ENCODE peak calls at places on chromosomes 1 and 21, in five cellular contexts. M is esophagus muscularis mucosa, J is stomach, P is body of pancreas, T is IMR-90. W is an unnamed sample.

GRCh38 chr1:220956861-220957605 is 77.8 kb downstream of the HLX start:
- DNase-seq in J (no peak), P (no peak), T (peak), M (no peak), W (peak)

GRCh38 chr1:37473431-37474050 is 839 bp upstream of the ZC3H12A start:
- DNase-seq in J (no peak), T (no peak), P (peak), M (no peak), W (no peak)

GRCh38 chr1:193545171-193545570 is 358.8 kb upstream of the B3GALT2 start:
- DNase-seq in T (no peak), J (no peak), P (no peak), M (no peak), W (no peak)

GRCh38 chr1:154607748-154608521 is at the start of gene ADAR:
- DNase-seq in J (peak), M (peak), T (peak), P (peak), W (peak)

GRCh38 chr1:214002472-214002871 is 14.7 kb downstream of the PROX1 start:
- DNase-seq in M (peak), T (peak), J (no peak), P (peak), W (no peak)

GRCh38 chr1:16999863-17000262 is 11.9 kb downstream of the ATP13A2 start:
- DNase-seq in P (no peak), M (no peak), T (no peak), J (no peak), W (no peak)

GRCh38 chr1:179077396-179077795 is 4.5 kb upstream of the TOR3A start:
- DNase-seq in M (no peak), P (no peak), J (no peak), T (peak), W (no peak)

GRCh38 chr1:242544071-242544470 is 19.6 kb upstream of the PLD5 start:
- DNase-seq in T (no peak), M (no peak), P (no peak), J (no peak), W (no peak)

GRCh38 chr1:209743145-209743482 is 12.7 kb upstream of the TRAF3IP3 start:
- DNase-seq in P (peak), J (peak), M (no peak), T (peak), W (no peak)

GRCh38 chr1:68231627-68232303 is 558 bp downstream of the WLS start:
- DNase-seq in J (peak), T (peak), M (peak), P (peak), W (peak)

GRCh38 chr1:221509575-221510360 is 232.1 kb downstream of the DUSP10 start:
- DNase-seq in P (no peak), J (no peak), T (no peak), M (no peak), W (no peak)

GRCh38 chr1:227449051-227449450 is 114.3 kb upstream of the ZNF678 start:
- DNase-seq in J (no peak), P (peak), M (no peak), T (no peak), W (no peak)

GRCh38 chr1:217562229-217562878 is 68.5 kb downstream of the GPATCH2 start:
- DNase-seq in T (peak), M (no peak), P (no peak), J (no peak), W (no peak)

GRCh38 chr1:151324390-151324930 is 2.8 kb downstream of the PI4KB start:
- DNase-seq in P (no peak), T (no peak), M (no peak), J (no peak), W (no peak)

GRCh38 chr1:13583964-13584791 is 546 bp downstream of the PDPN start:
- DNase-seq in J (no peak), T (no peak), M (no peak), P (peak), W (peak)

GRCh38 chr1:113101588-113101987 is 28.6 kb downstream of the LRIG2 start:
- DNase-seq in P (no peak), J (no peak), M (no peak), T (peak), W (no peak)

GRCh38 chr1:147539122-147539575 is 2.2 kb upstream of the BCL9 start:
- DNase-seq in M (no peak), J (no peak), T (peak), P (no peak), W (peak)

GRCh38 chr1:228120351-228121091 is 11.4 kb upstream of the MRPL55 start:
- DNase-seq in J (no peak), P (no peak), M (no peak), T (peak), W (no peak)

GRCh38 chr1:2986549-2987305 is 34.5 kb upstream of the ACTRT2 start:
- DNase-seq in P (no peak), T (no peak), M (no peak), J (no peak), W (no peak)

GRCh38 chr1:181099152-181100014 is 10.9 kb downstream of the IER5 start:
- DNase-seq in J (no peak), M (no peak), T (peak), P (no peak), W (no peak)

GRCh38 chr1:30809514-30810263 is 52.1 kb upstream of the LAPTM5 start:
- DNase-seq in T (peak), J (no peak), M (no peak), P (no peak), W (no peak)

GRCh38 chr1:244111008-244111407 is 59.9 kb downstream of the ZBTB18 start:
- DNase-seq in J (no peak), T (no peak), P (no peak), M (no peak), W (no peak)

GRCh38 chr1:223256034-223256433 is 107.9 kb downstream of the SUSD4 start:
- DNase-seq in T (no peak), J (no peak), P (no peak), M (peak), W (no peak)

GRCh38 chr1:44594871-44595735 is 79.2 kb downstream of the TMEM53 start:
- DNase-seq in M (peak), J (peak), T (peak), P (peak), W (peak)

GRCh38 chr1:180254854-180255253 is 24.8 kb downstream of the LHX4 start:
- DNase-seq in M (no peak), P (no peak), J (no peak), T (no peak), W (no peak)

GRCh38 chr21:27372381-27372780 is 405.5 kb upstream of the ADAMTS5 start:
- DNase-seq in J (no peak), M (no peak), P (no peak), T (no peak), W (no peak)

GRCh38 chr1:55215194-55216021 is at the start of gene USP24:
- DNase-seq in J (peak), T (peak), P (peak), M (peak), W (peak)
- TF ChIP-seq POLR2A in J (peak), T (peak), P (peak), M (peak), W (peak)

GRCh38 chr1:4838231-4838630 is 183.8 kb downstream of the AJAP1 start:
- DNase-seq in P (no peak), M (no peak), J (no peak), T (no peak), W (no peak)

GRCh38 chr1:4836574-4836973 is 182.2 kb downstream of the AJAP1 start:
- DNase-seq in M (no peak), P (no peak), T (no peak), J (no peak), W (no peak)

GRCh38 chr1:4837201-4837600 is 182.8 kb downstream of the AJAP1 start:
- DNase-seq in T (no peak), M (no peak), J (no peak), P (no peak), W (no peak)

GRCh38 chr1:4837752-4838151 is 183.3 kb downstream of the AJAP1 start:
- DNase-seq in M (no peak), T (no peak), P (no peak), J (no peak), W (no peak)
- TF ChIP-seq CTCF in M (no peak), T (no peak), P (no peak), J (no peak), W (no peak)

GRCh38 chr1:33009561-33009960 is 27.1 kb downstream of the AK2 start:
- DNase-seq in T (no peak), M (no peak), P (no peak), J (no peak), W (no peak)
- H3K27ac ChIP-seq in T (no peak), M (no peak), P (peak), J (peak), W (no peak)

DNA sequence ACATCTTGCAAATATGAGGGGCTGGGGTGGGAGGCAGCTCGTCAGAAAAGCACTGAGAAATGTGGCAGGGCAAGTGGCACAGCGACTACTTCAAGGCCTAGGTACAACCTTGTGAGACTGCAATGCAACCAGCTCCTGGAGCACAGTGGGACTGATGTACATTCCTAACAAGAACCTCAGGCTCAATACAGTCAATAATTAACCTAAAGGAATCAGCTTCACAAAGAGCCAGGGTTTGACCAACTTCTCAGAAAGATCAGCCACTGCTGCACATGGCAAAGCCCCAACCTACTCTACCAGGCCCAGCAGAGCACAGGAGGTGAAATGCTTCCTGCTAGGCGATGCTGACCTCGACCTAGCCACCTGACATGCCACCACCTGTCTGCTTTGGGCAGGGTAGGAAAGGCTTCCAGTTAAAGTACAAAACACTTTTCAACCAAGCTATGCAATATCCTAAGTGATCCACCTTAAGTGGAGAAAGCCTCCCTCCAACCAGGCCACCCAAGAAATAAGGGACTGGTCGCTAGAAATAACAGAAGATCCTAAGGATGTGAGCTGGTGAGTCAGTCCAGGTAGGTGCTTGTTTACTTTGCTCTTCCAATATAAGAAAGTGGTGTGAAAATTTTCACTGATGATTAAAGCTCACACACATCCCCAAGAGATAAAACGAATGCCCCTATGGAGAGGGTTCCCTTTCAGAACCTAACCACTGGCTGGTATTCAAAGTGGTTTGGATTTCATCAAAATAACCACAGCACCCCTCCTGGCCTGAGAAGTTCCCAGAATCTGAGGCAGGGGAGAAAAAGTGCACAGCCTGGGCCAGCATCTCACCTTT is 2.1 kb downstream of the RIPK4 start:
- DNase-seq in M (no peak), P (peak), J (peak), T (no peak), W (no peak)
- TF ChIP-seq POLR2A in M (no peak), P (no peak), J (no peak), T (no peak), W (no peak)

GRCh38 chr1:79587229-79587628 is 580.7 kb upstream of the ADGRL4 start:
- DNase-seq in J (no peak), M (no peak), P (no peak), T (peak), W (no peak)
- TF ChIP-seq CTCF in J (no peak), M (no peak), P (no peak), T (no peak), W (no peak)

GRCh38 chr1:170407601-170408000 is 124.4 kb upstream of the GORAB start:
- DNase-seq in T (peak), J (no peak), P (no peak), M (no peak), W (no peak)
- H3K27ac ChIP-seq in T (peak), J (no peak), P (no peak), M (no peak), W (no peak)

DNA sequence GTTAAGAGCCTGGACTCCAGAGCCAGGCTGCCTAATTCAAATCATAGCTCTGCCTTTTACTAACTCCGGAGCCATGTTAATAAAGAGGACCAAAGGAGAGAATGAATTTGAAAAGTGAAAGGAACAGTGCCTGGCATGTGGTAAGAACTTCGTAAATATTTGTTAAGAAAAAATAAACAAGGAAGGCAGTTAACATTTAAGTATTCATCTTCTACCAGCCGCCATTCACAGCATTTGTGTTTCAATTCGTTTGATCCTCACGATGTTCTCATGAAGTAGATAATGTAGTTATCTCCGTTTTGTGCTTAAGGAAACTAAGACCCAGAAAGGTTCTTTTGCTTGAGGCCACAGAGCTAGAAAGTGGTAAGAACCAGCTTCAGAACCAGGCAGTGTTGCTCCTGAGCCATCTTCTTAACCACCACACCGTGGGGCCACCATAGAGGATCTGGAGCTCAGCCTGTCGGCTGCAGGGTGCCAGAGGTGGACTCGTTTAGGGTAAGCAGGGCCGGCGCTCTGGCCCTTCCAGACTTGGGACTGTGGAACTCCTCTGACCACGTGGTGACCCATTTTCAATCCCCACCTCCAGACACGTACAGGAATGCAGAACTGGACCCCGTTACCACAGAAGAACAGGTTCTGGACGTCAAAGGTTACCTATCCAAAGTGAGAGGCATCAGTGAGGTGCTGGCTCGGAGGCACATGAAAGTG is 11.9 kb downstream of the MFN2 start:
- DNase-seq in P (no peak), J (no peak), T (no peak), M (no peak), W (no peak)
- TF ChIP-seq POLR2A in P (no peak), J (no peak), T (no peak), M (no peak), W (no peak)

W was measured in uterus.